ENCODE peak calls at places on chromosomes 13 and 19, in six cellular contexts. One of them, this sample, is unnamed.

GRCh38 chr13:77952737-77953136 is 34.1 kb upstream of the EDNRB start:
- DNase-seq in fibroblast of mammary gland: no peak
- DNase-seq in adrenal gland: no peak
- DNase-seq in DND-41: no peak
- DNase-seq in CD8-positive, alpha-beta memory T cell: no peak
- DNase-seq in tibial nerve: no peak
- DNase-seq in this sample: no peak

GRCh38 chr13:23175920-23176319 is 4.9 kb upstream of the SGCG start:
- DNase-seq in fibroblast of mammary gland: no peak
- DNase-seq in adrenal gland: no peak
- DNase-seq in DND-41: no peak
- DNase-seq in CD8-positive, alpha-beta memory T cell: no peak
- DNase-seq in tibial nerve: no peak
- DNase-seq in this sample: no peak

GRCh38 chr19:48121909-48122371 is 11.3 kb upstream of the PLA2G4C start:
- DNase-seq in fibroblast of mammary gland: no peak
- DNase-seq in adrenal gland: no peak
- DNase-seq in DND-41: no peak
- DNase-seq in CD8-positive, alpha-beta memory T cell: no peak
- DNase-seq in tibial nerve: no peak
- DNase-seq in this sample: no peak

GRCh38 chr13:109778102-109778542 is 8.3 kb downstream of the IRS2 start:
- DNase-seq in fibroblast of mammary gland: peak
- DNase-seq in adrenal gland: no peak
- DNase-seq in DND-41: no peak
- DNase-seq in CD8-positive, alpha-beta memory T cell: no peak
- DNase-seq in tibial nerve: no peak
- DNase-seq in this sample: no peak

GRCh38 chr13:36297259-36297599 is 385 bp downstream of the CCDC169 start:
- DNase-seq in fibroblast of mammary gland: peak
- DNase-seq in adrenal gland: no peak
- DNase-seq in DND-41: no peak
- DNase-seq in CD8-positive, alpha-beta memory T cell: no peak
- DNase-seq in tibial nerve: no peak
- DNase-seq in this sample: no peak

GRCh38 chr19:52585101-52585500 is 15.0 kb downstream of the ZNF701 start:
- DNase-seq in fibroblast of mammary gland: peak
- DNase-seq in adrenal gland: no peak
- DNase-seq in DND-41: no peak
- DNase-seq in CD8-positive, alpha-beta memory T cell: no peak
- DNase-seq in tibial nerve: no peak
- DNase-seq in this sample: no peak

GRCh38 chr13:25948910-25949309 is 102.9 kb downstream of the SHISA2 start:
- DNase-seq in fibroblast of mammary gland: no peak
- DNase-seq in adrenal gland: no peak
- DNase-seq in DND-41: no peak
- DNase-seq in CD8-positive, alpha-beta memory T cell: no peak
- DNase-seq in tibial nerve: no peak
- DNase-seq in this sample: no peak

GRCh38 chr13:27264181-27264580 is 6.4 kb upstream of the RASL11A start:
- DNase-seq in fibroblast of mammary gland: peak
- DNase-seq in adrenal gland: peak
- DNase-seq in DND-41: no peak
- DNase-seq in CD8-positive, alpha-beta memory T cell: no peak
- DNase-seq in tibial nerve: no peak
- DNase-seq in this sample: no peak

GRCh38 chr13:40096357-40096911 is 441.0 kb downstream of the COG6 start:
- DNase-seq in fibroblast of mammary gland: no peak
- DNase-seq in adrenal gland: no peak
- DNase-seq in DND-41: no peak
- DNase-seq in CD8-positive, alpha-beta memory T cell: no peak
- DNase-seq in tibial nerve: no peak
- DNase-seq in this sample: no peak

GRCh38 chr13:99064624-99065249 is 86.9 kb upstream of the DOCK9 start:
- DNase-seq in fibroblast of mammary gland: no peak
- DNase-seq in adrenal gland: no peak
- DNase-seq in DND-41: no peak
- DNase-seq in CD8-positive, alpha-beta memory T cell: no peak
- DNase-seq in tibial nerve: no peak
- DNase-seq in this sample: no peak

GRCh38 chr13:96851856-96852255 is 142.4 kb downstream of the OXGR1 start:
- DNase-seq in fibroblast of mammary gland: no peak
- DNase-seq in adrenal gland: no peak
- DNase-seq in DND-41: no peak
- DNase-seq in CD8-positive, alpha-beta memory T cell: no peak
- DNase-seq in tibial nerve: no peak
- DNase-seq in this sample: no peak

GRCh38 chr19:5624154-5624663 is 1.3 kb downstream of the SAFB start:
- DNase-seq in fibroblast of mammary gland: peak
- DNase-seq in adrenal gland: peak
- DNase-seq in DND-41: peak
- DNase-seq in CD8-positive, alpha-beta memory T cell: peak
- DNase-seq in tibial nerve: peak
- DNase-seq in this sample: no peak

GRCh38 chr13:113667771-113668490 is 912 bp downstream of the GRK1 start:
- DNase-seq in fibroblast of mammary gland: no peak
- DNase-seq in adrenal gland: no peak
- DNase-seq in DND-41: no peak
- DNase-seq in CD8-positive, alpha-beta memory T cell: no peak
- DNase-seq in tibial nerve: no peak
- DNase-seq in this sample: no peak

GRCh38 chr13:28494861-28495585 is at the start of gene FLT1:
- DNase-seq in fibroblast of mammary gland: no peak
- DNase-seq in adrenal gland: peak
- DNase-seq in DND-41: peak
- DNase-seq in CD8-positive, alpha-beta memory T cell: no peak
- DNase-seq in tibial nerve: no peak
- DNase-seq in this sample: peak

GRCh38 chr13:113169277-113170272 is 11.1 kb downstream of the PROZ start:
- DNase-seq in fibroblast of mammary gland: no peak
- DNase-seq in adrenal gland: no peak
- DNase-seq in DND-41: no peak
- DNase-seq in CD8-positive, alpha-beta memory T cell: no peak
- DNase-seq in tibial nerve: no peak
- DNase-seq in this sample: no peak

GRCh38 chr13:97276862-97277269 is 54.7 kb downstream of the MBNL2 start:
- DNase-seq in fibroblast of mammary gland: peak
- DNase-seq in adrenal gland: no peak
- DNase-seq in DND-41: no peak
- DNase-seq in CD8-positive, alpha-beta memory T cell: no peak
- DNase-seq in tibial nerve: no peak
- DNase-seq in this sample: no peak

GRCh38 chr13:96963786-96964475 is 30.3 kb downstream of the OXGR1 start:
- DNase-seq in fibroblast of mammary gland: no peak
- DNase-seq in adrenal gland: no peak
- DNase-seq in DND-41: no peak
- DNase-seq in CD8-positive, alpha-beta memory T cell: no peak
- DNase-seq in tibial nerve: no peak
- DNase-seq in this sample: peak

GRCh38 chr19:17289489-17289888 is 7.8 kb downstream of the ANKLE1 start:
- DNase-seq in fibroblast of mammary gland: peak
- DNase-seq in adrenal gland: peak
- DNase-seq in DND-41: no peak
- DNase-seq in CD8-positive, alpha-beta memory T cell: no peak
- DNase-seq in tibial nerve: no peak
- DNase-seq in this sample: peak

GRCh38 chr13:20869540-20869939 is 33.0 kb downstream of the XPO4 start:
- DNase-seq in fibroblast of mammary gland: peak
- DNase-seq in adrenal gland: no peak
- DNase-seq in DND-41: no peak
- DNase-seq in CD8-positive, alpha-beta memory T cell: no peak
- DNase-seq in tibial nerve: no peak
- DNase-seq in this sample: no peak

GRCh38 chr13:98910501-98910951 is 67.3 kb downstream of the DOCK9 start:
- DNase-seq in fibroblast of mammary gland: peak
- DNase-seq in adrenal gland: peak
- DNase-seq in DND-41: peak
- DNase-seq in CD8-positive, alpha-beta memory T cell: no peak
- DNase-seq in tibial nerve: no peak
- DNase-seq in this sample: peak

GRCh38 chr19:40265763-40266099 is 19.4 kb downstream of the AKT2 start:
- DNase-seq in fibroblast of mammary gland: no peak
- DNase-seq in adrenal gland: no peak
- DNase-seq in DND-41: no peak
- DNase-seq in CD8-positive, alpha-beta memory T cell: no peak
- DNase-seq in tibial nerve: no peak
- DNase-seq in this sample: no peak

GRCh38 chr19:12792853-12793289 is 1.6 kb downstream of the JUNB start:
- DNase-seq in fibroblast of mammary gland: no peak
- DNase-seq in adrenal gland: no peak
- DNase-seq in DND-41: no peak
- DNase-seq in CD8-positive, alpha-beta memory T cell: no peak
- DNase-seq in tibial nerve: no peak
- DNase-seq in this sample: no peak

GRCh38 chr13:28297341-28297740 is 159.0 kb downstream of the PAN3 start:
- DNase-seq in fibroblast of mammary gland: no peak
- DNase-seq in adrenal gland: no peak
- DNase-seq in DND-41: no peak
- DNase-seq in CD8-positive, alpha-beta memory T cell: no peak
- DNase-seq in tibial nerve: no peak
- DNase-seq in this sample: no peak

GRCh38 chr19:3365447-3366103 is 808 bp upstream of the NFIC start:
- DNase-seq in fibroblast of mammary gland: peak
- DNase-seq in adrenal gland: peak
- DNase-seq in DND-41: no peak
- DNase-seq in CD8-positive, alpha-beta memory T cell: no peak
- DNase-seq in tibial nerve: peak
- DNase-seq in this sample: no peak

GRCh38 chr19:13992025-13992424 is 14.1 kb downstream of the RFX1 start:
- DNase-seq in fibroblast of mammary gland: no peak
- DNase-seq in adrenal gland: no peak
- DNase-seq in DND-41: no peak
- DNase-seq in CD8-positive, alpha-beta memory T cell: no peak
- DNase-seq in tibial nerve: no peak
- DNase-seq in this sample: no peak

GRCh38 chr13:55007681-55008080 is 1979.1 kb downstream of the OLFM4 start:
- DNase-seq in fibroblast of mammary gland: no peak
- DNase-seq in adrenal gland: no peak
- DNase-seq in DND-41: no peak
- DNase-seq in CD8-positive, alpha-beta memory T cell: no peak
- DNase-seq in tibial nerve: no peak
- DNase-seq in this sample: no peak

GRCh38 chr19:982567-983170 is 1.5 kb upstream of the WDR18 start:
- DNase-seq in fibroblast of mammary gland: peak
- DNase-seq in adrenal gland: peak
- DNase-seq in DND-41: peak
- DNase-seq in CD8-positive, alpha-beta memory T cell: peak
- DNase-seq in tibial nerve: peak
- DNase-seq in this sample: no peak
- H3K4me3 ChIP-seq in fibroblast of mammary gland: peak
- H3K4me3 ChIP-seq in adrenal gland: no peak
- H3K4me3 ChIP-seq in DND-41: peak
- H3K4me3 ChIP-seq in CD8-positive, alpha-beta memory T cell: no peak
- H3K4me3 ChIP-seq in tibial nerve: peak
- H3K4me3 ChIP-seq in this sample: peak

GRCh38 chr19:1039646-1040475 is at the start of gene ABCA7:
- DNase-seq in fibroblast of mammary gland: peak
- DNase-seq in adrenal gland: peak
- DNase-seq in DND-41: peak
- DNase-seq in CD8-positive, alpha-beta memory T cell: peak
- DNase-seq in tibial nerve: peak
- DNase-seq in this sample: peak
- H3K4me3 ChIP-seq in fibroblast of mammary gland: peak
- H3K4me3 ChIP-seq in adrenal gland: peak
- H3K4me3 ChIP-seq in DND-41: peak
- H3K4me3 ChIP-seq in CD8-positive, alpha-beta memory T cell: peak
- H3K4me3 ChIP-seq in tibial nerve: peak
- H3K4me3 ChIP-seq in this sample: peak

DNA sequence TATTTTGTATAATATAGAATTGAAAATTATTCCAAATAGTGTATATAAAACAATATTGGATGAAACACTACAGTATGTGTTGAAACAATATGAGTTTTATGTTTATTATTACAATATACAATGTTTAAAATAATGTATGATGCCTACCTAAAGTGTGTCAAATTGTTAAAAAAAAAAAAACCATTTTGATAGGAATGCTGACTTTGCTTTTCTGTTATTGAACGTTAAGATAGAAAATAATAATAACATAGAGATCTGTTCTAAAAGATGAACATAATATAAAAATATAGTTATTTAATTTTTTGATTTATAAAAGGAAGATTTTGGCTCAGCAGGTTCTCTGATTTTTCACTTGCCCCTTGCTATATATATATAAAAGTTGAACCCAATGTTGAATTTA is 474.6 kb upstream of the ATXN8OS start:
- DNase-seq in fibroblast of mammary gland: no peak
- DNase-seq in adrenal gland: no peak
- DNase-seq in DND-41: no peak
- DNase-seq in CD8-positive, alpha-beta memory T cell: no peak
- DNase-seq in tibial nerve: no peak
- DNase-seq in this sample: no peak
- H3K4me3 ChIP-seq in fibroblast of mammary gland: no peak
- H3K4me3 ChIP-seq in adrenal gland: no peak
- H3K4me3 ChIP-seq in DND-41: no peak
- H3K4me3 ChIP-seq in CD8-positive, alpha-beta memory T cell: no peak
- H3K4me3 ChIP-seq in tibial nerve: no peak
- H3K4me3 ChIP-seq in this sample: no peak

GRCh38 chr19:34345934-34346333 is 19.1 kb upstream of the GPI start:
- DNase-seq in fibroblast of mammary gland: peak
- DNase-seq in adrenal gland: peak
- DNase-seq in DND-41: peak
- DNase-seq in CD8-positive, alpha-beta memory T cell: peak
- DNase-seq in tibial nerve: peak
- DNase-seq in this sample: peak
- H3K4me3 ChIP-seq in fibroblast of mammary gland: no peak
- H3K4me3 ChIP-seq in adrenal gland: no peak
- H3K4me3 ChIP-seq in DND-41: no peak
- H3K4me3 ChIP-seq in CD8-positive, alpha-beta memory T cell: no peak
- H3K4me3 ChIP-seq in tibial nerve: no peak
- H3K4me3 ChIP-seq in this sample: no peak

GRCh38 chr13:87678353-87678752 is 7.2 kb downstream of the SLITRK5 start:
- DNase-seq in fibroblast of mammary gland: no peak
- DNase-seq in adrenal gland: no peak
- DNase-seq in DND-41: no peak
- DNase-seq in CD8-positive, alpha-beta memory T cell: no peak
- DNase-seq in tibial nerve: no peak
- DNase-seq in this sample: no peak

GRCh38 chr13:87677043-87677333 is 5.8 kb downstream of the SLITRK5 start:
- DNase-seq in fibroblast of mammary gland: no peak
- DNase-seq in adrenal gland: no peak
- DNase-seq in DND-41: no peak
- DNase-seq in CD8-positive, alpha-beta memory T cell: no peak
- DNase-seq in tibial nerve: no peak
- DNase-seq in this sample: no peak

GRCh38 chr13:87675851-87676250 is 4.7 kb downstream of the SLITRK5 start:
- DNase-seq in fibroblast of mammary gland: no peak
- DNase-seq in adrenal gland: no peak
- DNase-seq in DND-41: no peak
- DNase-seq in CD8-positive, alpha-beta memory T cell: no peak
- DNase-seq in tibial nerve: no peak
- DNase-seq in this sample: no peak

GRCh38 chr13:87676254-87677042 is 5.3 kb downstream of the SLITRK5 start:
- DNase-seq in fibroblast of mammary gland: no peak
- DNase-seq in adrenal gland: no peak
- DNase-seq in DND-41: no peak
- DNase-seq in CD8-positive, alpha-beta memory T cell: no peak
- DNase-seq in tibial nerve: no peak
- DNase-seq in this sample: no peak

GRCh38 chr13:87677334-87678234 is 6.4 kb downstream of the SLITRK5 start:
- DNase-seq in fibroblast of mammary gland: no peak
- DNase-seq in adrenal gland: no peak
- DNase-seq in DND-41: no peak
- DNase-seq in CD8-positive, alpha-beta memory T cell: no peak
- DNase-seq in tibial nerve: no peak
- DNase-seq in this sample: peak
- H3K4me3 ChIP-seq in fibroblast of mammary gland: no peak
- H3K4me3 ChIP-seq in adrenal gland: peak
- H3K4me3 ChIP-seq in DND-41: no peak
- H3K4me3 ChIP-seq in CD8-positive, alpha-beta memory T cell: peak
- H3K4me3 ChIP-seq in tibial nerve: peak
- H3K4me3 ChIP-seq in this sample: peak